ENCODE peak calls at places on chromosomes 2 and 18, in eight cellular contexts. N, J, Y, S, L, A, T and C are unnamed samples.
A peak's percentile ranks its signal among the peaks of the same experiment; 100 is the strongest.

GRCh38 chr2:88855620-88856408 is 164.3 kb downstream of the RPIA start:
- DNase-seq in N (no peak), J (no peak), Y (no peak), S (no peak), L (no peak), A (no peak), T (no peak), C (no peak)

GRCh38 chr2:8704906-8705305 is 23.1 kb downstream of the ID2 start:
- DNase-seq in N (no peak), J (no peak), Y (no peak), S (no peak), L (no peak), A (no peak), T (no peak), C (no peak)

GRCh38 chr2:191206613-191207471 is 38.4 kb upstream of the MYO1B start:
- DNase-seq in N (no peak), J (no peak), Y (no peak), S (no peak), L (peak; percentile 58), A (no peak), T (no peak), C (peak; percentile 29)

GRCh38 chr2:171347591-171348032 is 86.2 kb downstream of the METTL8 start:
- DNase-seq in N (no peak), J (peak; percentile 54), Y (peak; percentile 59), S (no peak), L (peak; percentile 28), A (no peak), T (peak; percentile 21), C (no peak)

GRCh38 chr18:77067315-77068061 is 65.1 kb downstream of the MBP start:
- DNase-seq in N (no peak), J (no peak), Y (peak; percentile 86), S (peak; percentile 77), L (peak; percentile 86), A (no peak), T (peak; percentile 83), C (peak; percentile 78)

GRCh38 chr2:110101280-110101844 is 14.3 kb downstream of the MALL start:
- DNase-seq in N (peak; percentile 90), J (peak; percentile 97), Y (peak; percentile 100), S (no peak), L (peak; percentile 10), A (peak; percentile 78), T (peak; percentile 98), C (peak; percentile 27)

GRCh38 chr2:40197121-40197520 is 254.8 kb downstream of the SLC8A1 start:
- DNase-seq in N (peak; percentile 76), J (no peak), Y (no peak), S (no peak), L (no peak), A (no peak), T (no peak), C (no peak)

GRCh38 chr2:202824901-202825300 is 46.7 kb downstream of the ICA1L start:
- DNase-seq in N (no peak), J (no peak), Y (no peak), S (no peak), L (no peak), A (no peak), T (no peak), C (no peak)

GRCh38 chr2:173198338-173198737 is 122.7 kb downstream of the MAP3K20 start:
- DNase-seq in N (no peak), J (no peak), Y (no peak), S (no peak), L (no peak), A (no peak), T (no peak), C (no peak)

GRCh38 chr2:234496442-234496834 is 443 bp downstream of the ARL4C start:
- DNase-seq in N (peak; percentile 50), J (peak; percentile 73), Y (no peak), S (peak; percentile 63), L (no peak), A (peak; percentile 43), T (no peak), C (peak; percentile 52)

GRCh38 chr18:6504605-6505510 is 90.1 kb upstream of the L3MBTL4 start:
- DNase-seq in N (no peak), J (no peak), Y (no peak), S (no peak), L (no peak), A (no peak), T (no peak), C (no peak)